ENCODE peak calls at places on chromosomes 12 and 14, in six cellular contexts. X, F, P, H, L and O are unnamed samples.

GRCh38 chr12:27014859-27015729 is 910 bp upstream of the TM7SF3 start:
- DNase-seq in X (no peak), F (no peak), P (no peak), H (peak), L (no peak), O (peak)

GRCh38 chr14:49769171-49769570 is 1.2 kb downstream of the KLHDC2 start:
- DNase-seq in X (peak), F (no peak), P (peak), H (no peak), L (no peak), O (no peak)

GRCh38 chr12:52521175-52521574 is 981 bp upstream of the KRT5 start:
- DNase-seq in X (no peak), F (no peak), P (no peak), H (no peak), L (peak), O (no peak)

GRCh38 chr12:58189030-58189429 is 247.7 kb downstream of the ATP23 start:
- DNase-seq in X (no peak), F (no peak), P (no peak), H (no peak), L (no peak), O (no peak)

GRCh38 chr14:21042918-21043317 is 756 bp downstream of the RNASE7 start:
- DNase-seq in X (no peak), F (no peak), P (no peak), H (no peak), L (no peak), O (no peak)

GRCh38 chr14:52267501-52268190 is at the start of gene PTGDR:
- DNase-seq in X (peak), F (no peak), P (no peak), H (no peak), L (peak), O (no peak)

GRCh38 chr14:95664046-95664445 is 22.2 kb upstream of the TCL1B start:
- DNase-seq in X (no peak), F (no peak), P (no peak), H (no peak), L (no peak), O (no peak)

GRCh38 chr14:32343926-32344430 is 14.9 kb downstream of the AKAP6 start:
- DNase-seq in X (no peak), F (no peak), P (no peak), H (no peak), L (no peak), O (no peak)

GRCh38 chr12:81722004-81722403 is 37.1 kb downstream of the PPFIA2 start:
- DNase-seq in X (no peak), F (no peak), P (no peak), H (no peak), L (no peak), O (no peak)

GRCh38 chr12:127619869-127620769 is 646.9 kb upstream of the TMEM132C start:
- DNase-seq in X (no peak), F (no peak), P (no peak), H (no peak), L (no peak), O (no peak)

GRCh38 chr12:57069522-57069921 is 9.1 kb downstream of the NEMP1 start:
- DNase-seq in X (peak), F (no peak), P (peak), H (peak), L (no peak), O (peak)

GRCh38 chr12:28130625-28131598 is 59.3 kb upstream of the CCDC91 start:
- DNase-seq in X (no peak), F (no peak), P (peak), H (no peak), L (no peak), O (peak)

GRCh38 chr12:52057614-52057939 is 6.3 kb downstream of the NR4A1 start:
- DNase-seq in X (no peak), F (no peak), P (no peak), H (no peak), L (no peak), O (no peak)

GRCh38 chr14:59148334-59148900 is 40.0 kb upstream of the DAAM1 start:
- DNase-seq in X (no peak), F (no peak), P (no peak), H (no peak), L (no peak), O (no peak)

GRCh38 chr12:2893007-2893406 is 2.3 kb downstream of the TULP3 start:
- DNase-seq in X (no peak), F (no peak), P (peak), H (no peak), L (no peak), O (no peak)

GRCh38 chr12:89662623-89663022 is 46.0 kb downstream of the ATP2B1 start:
- DNase-seq in X (no peak), F (no peak), P (no peak), H (no peak), L (no peak), O (no peak)

GRCh38 chr14:102318781-102319276 is 717 bp upstream of the ZNF839 start:
- DNase-seq in X (no peak), F (no peak), P (no peak), H (no peak), L (no peak), O (no peak)

GRCh38 chr12:30694412-30694955 is 1.2 kb downstream of the IPO8 start:
- DNase-seq in X (no peak), F (no peak), P (no peak), H (no peak), L (no peak), O (peak)

GRCh38 chr14:67269338-67270060 is 28.3 kb downstream of the PALS1 start:
- DNase-seq in X (peak), F (no peak), P (no peak), H (no peak), L (no peak), O (no peak)

GRCh38 chr12:131934535-131934934 is 5.5 kb downstream of the PUS1 start:
- DNase-seq in X (no peak), F (no peak), P (no peak), H (no peak), L (no peak), O (no peak)
- TF ChIP-seq GABPA in X (no peak), F (no peak), P (no peak), H (no peak), L (no peak), O (no peak)

GRCh38 chr12:79897617-79898016 is 37.3 kb downstream of the PPP1R12A start:
- DNase-seq in X (no peak), F (no peak), P (peak), H (no peak), L (no peak), O (no peak)
- TF ChIP-seq GABPA in X (no peak), F (no peak), P (no peak), H (no peak), L (no peak), O (no peak)

GRCh38 chr12:6532051-6532926 is 2.0 kb upstream of the GAPDH start:
- DNase-seq in X (peak), F (no peak), P (peak), H (peak), L (peak), O (peak)

GRCh38 chr12:6534158-6534913 is at the start of gene GAPDH:
- DNase-seq in X (peak), F (peak), P (peak), H (peak), L (peak), O (peak)

GRCh38 chr12:6534914-6535696 is 788 bp downstream of the GAPDH start:
- DNase-seq in X (peak), F (no peak), P (peak), H (peak), L (peak), O (peak)

GRCh38 chr12:6533653-6534157 is 612 bp upstream of the GAPDH start:
- DNase-seq in X (peak), F (no peak), P (peak), H (peak), L (peak), O (peak)

DNA sequence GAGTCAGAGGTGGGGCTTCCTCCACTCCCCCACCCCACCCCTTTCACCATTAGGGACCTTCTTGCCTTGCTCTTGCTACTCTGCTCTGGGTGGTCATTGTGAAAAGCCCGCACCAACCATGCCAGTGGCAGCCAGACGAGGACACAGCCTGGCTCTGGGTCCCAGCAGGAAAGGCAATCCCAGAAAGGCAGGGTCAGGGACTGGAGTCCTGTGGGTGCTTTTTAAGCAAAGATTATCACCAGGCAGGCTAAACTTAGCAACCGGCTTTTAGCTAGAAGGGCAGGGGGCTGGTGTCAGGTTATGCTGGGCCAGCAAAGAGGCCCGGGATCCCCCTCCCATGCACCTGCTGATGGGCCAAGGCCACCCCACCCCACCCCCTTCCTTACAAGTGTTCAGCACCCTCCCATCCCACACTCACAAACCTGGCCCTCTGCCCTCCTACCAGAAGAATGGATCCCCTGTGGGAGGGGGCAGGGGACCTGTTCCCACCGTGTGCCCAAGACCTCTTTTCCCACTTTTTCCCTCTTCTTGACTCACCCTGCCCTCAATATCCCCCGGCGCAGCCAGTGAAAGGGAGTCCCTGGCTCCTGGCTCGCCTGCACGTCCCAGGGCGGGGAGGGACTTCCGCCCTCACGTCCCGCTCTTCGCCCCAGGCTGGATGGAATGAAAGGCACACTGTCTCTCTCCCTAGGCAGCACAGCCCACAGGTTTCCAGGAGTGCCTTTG is 1.2 kb upstream of the GAPDH start:
- DNase-seq in X (peak), F (no peak), P (peak), H (peak), L (peak), O (peak)
- TF ChIP-seq GABPA in X (peak), F (no peak), P (peak), H (no peak), L (no peak), O (peak)

DNA sequence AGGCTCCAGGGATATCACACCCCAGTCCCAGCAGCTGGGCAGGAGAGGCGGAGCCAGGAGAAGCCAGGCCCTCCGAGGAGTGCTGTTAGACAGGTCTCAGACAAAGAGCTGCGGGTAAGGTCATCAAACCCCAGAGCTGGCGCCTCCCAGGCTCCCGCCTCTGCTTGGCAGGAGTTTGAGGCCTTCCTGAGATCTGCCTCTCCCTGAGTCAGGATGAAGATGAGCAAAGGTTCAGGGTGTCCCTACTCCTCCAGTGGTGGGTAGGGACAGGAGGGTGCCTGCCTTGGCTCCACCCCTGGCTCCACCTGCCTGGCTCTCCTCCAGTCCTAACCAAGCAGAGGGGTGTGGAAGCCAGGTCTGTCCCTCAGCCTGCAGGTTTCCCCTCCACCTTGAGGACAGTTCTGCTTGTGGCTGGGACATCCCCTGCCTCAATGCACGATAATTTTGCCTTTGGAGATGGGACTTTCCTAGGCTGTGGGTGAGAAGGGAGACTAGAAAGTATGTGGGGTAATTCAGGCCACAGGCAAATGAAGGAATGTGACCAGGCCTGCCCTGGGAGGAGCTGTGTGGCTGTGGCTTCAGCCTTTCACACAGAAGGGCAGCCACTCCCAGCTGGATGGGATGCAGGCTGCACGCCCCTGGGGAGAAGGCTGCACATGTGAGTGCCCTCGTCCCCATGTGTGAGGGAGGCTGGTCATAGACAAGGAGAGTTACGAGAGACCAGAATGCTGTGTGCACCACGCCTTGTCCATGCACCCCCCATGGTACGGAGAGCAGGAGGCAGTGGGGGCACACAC is 2.2 kb downstream of the PLEKHG6 start:
- DNase-seq in X (no peak), F (peak), P (no peak), H (no peak), L (peak), O (no peak)
- TF ChIP-seq GABPA in X (no peak), F (no peak), P (no peak), H (no peak), L (no peak), O (no peak)

GRCh38 chr14:104086661-104087461 is 1.4 kb downstream of the ASPG start:
- DNase-seq in X (peak), F (no peak), P (no peak), H (no peak), L (peak), O (no peak)
- TF ChIP-seq GABPA in X (no peak), F (no peak), P (no peak), H (no peak), L (no peak), O (no peak)

DNA sequence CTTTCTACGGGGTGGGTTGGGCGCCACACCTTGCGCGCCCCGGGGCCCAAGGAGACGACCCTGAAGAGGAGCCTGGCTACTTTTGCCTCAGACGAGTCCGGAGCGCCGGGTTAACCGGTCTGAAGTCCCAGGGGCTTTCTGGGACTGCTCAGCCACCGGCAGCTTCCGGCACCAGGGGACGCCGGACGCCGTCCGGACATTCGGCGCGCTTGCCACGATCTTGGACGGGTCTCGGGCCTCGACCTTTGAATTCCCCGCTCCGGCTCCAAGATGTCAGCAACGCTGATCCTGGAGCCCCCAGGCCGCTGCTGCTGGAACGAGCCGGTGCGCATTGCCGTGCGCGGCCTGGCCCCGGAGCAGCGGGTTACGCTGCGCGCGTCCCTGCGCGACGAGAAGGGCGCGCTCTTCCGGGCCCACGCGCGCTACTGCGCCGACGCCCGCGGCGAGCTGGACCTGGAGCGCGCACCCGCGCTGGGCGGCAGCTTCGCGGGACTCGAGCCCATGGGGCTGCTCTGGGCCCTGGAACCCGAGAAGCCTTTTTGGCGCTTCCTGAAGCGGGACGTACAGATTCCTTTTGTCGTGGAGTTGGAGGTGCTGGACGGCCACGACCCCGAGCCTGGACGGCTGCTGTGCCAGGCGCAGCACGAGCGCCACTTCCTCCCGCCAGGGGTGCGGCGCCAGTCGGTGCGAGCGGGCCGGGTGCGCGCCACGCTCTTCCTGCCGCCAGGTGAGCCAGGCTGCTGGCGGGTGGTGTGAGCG is at the start of gene ACOT4:
- DNase-seq in X (peak), F (no peak), P (no peak), H (no peak), L (peak), O (no peak)
- TF ChIP-seq GABPA in X (no peak), F (no peak), P (no peak), H (no peak), L (no peak), O (no peak)

GRCh38 chr12:88266851-88267360 is 124.8 kb downstream of the TMTC3 start:
- DNase-seq in X (no peak), F (no peak), P (no peak), H (no peak), L (no peak), O (no peak)
- TF ChIP-seq GABPA in X (no peak), F (no peak), P (no peak), H (no peak), L (no peak), O (no peak)

DNA sequence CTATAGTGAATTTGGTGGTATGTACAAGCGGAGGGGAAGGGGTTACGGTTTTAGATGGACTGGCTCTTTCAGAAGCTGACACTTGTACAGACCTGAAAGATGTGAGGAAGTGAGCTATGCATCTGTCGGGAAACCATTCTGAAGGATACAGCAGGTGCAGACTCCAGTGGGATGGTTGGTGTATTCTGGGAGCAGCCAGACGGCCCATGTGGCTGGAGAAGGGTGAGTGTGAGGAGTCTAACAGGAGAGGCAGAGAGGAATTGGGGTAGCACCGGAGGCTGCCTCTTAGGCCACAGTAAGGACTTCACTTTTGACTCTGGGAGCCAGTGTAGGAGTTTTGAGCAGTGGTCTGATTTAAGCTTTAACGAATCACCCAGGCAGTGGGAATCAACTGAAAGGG is 90.7 kb downstream of the APAF1 start:
- DNase-seq in X (no peak), F (no peak), P (no peak), H (no peak), L (no peak), O (no peak)
- TF ChIP-seq GABPA in X (no peak), F (no peak), P (no peak), H (no peak), L (no peak), O (no peak)

GRCh38 chr14:89430271-89430620 is 13.2 kb upstream of the FOXN3 start:
- DNase-seq in X (no peak), F (no peak), P (no peak), H (no peak), L (no peak), O (no peak)

GRCh38 chr14:89436274-89436656 is 19.2 kb upstream of the FOXN3 start:
- DNase-seq in X (no peak), F (no peak), P (no peak), H (no peak), L (no peak), O (no peak)

GRCh38 chr14:89440997-89441909 is 24.2 kb upstream of the FOXN3 start:
- DNase-seq in X (no peak), F (no peak), P (no peak), H (no peak), L (peak), O (peak)

GRCh38 chr14:89432226-89432625 is 15.2 kb upstream of the FOXN3 start:
- DNase-seq in X (no peak), F (no peak), P (no peak), H (no peak), L (no peak), O (no peak)

GRCh38 chr14:89435527-89436273 is 18.7 kb upstream of the FOXN3 start:
- DNase-seq in X (no peak), F (no peak), P (no peak), H (no peak), L (no peak), O (no peak)
- TF ChIP-seq GABPA in X (no peak), F (no peak), P (no peak), H (no peak), L (no peak), O (no peak)